ENCODE peak calls at places on chromosomes 6 and 20, in five cellular contexts. M, Z, L, C and O are unnamed samples.
A peak's percentile ranks its signal among the peaks of the same experiment; 100 is the strongest.

GRCh38 chr6:104958720-104959452 is 2.0 kb downstream of the LIN28B start:
- DNase-seq in M (no peak), Z (no peak), C (no peak), L (no peak), O (no peak)

GRCh38 chr20:12241065-12241464 is 323.4 kb downstream of the BTBD3 start:
- DNase-seq in Z (no peak), L (no peak), C (no peak), M (no peak), O (no peak)

GRCh38 chr6:88490865-88491264 is 324.7 kb upstream of the CNR1 start:
- DNase-seq in M (no peak), L (peak; percentile 37), Z (no peak), C (no peak), O (no peak)

GRCh38 chr6:139943391-139943790 is 568.9 kb upstream of the CITED2 start:
- DNase-seq in L (no peak), C (peak; percentile 48), Z (no peak), M (no peak), O (no peak)

GRCh38 chr20:10412591-10413408 is 21.2 kb downstream of the MKKS start:
- DNase-seq in Z (no peak), M (no peak), C (no peak), L (no peak), O (no peak)

GRCh38 chr6:33699739-33700138 is 11.8 kb downstream of the UQCC2 start:
- DNase-seq in L (no peak), C (no peak), M (peak; percentile 17), Z (no peak), O (no peak)

GRCh38 chr6:1635305-1636010 is 25.7 kb downstream of the FOXC1 start:
- DNase-seq in M (no peak), Z (no peak), L (no peak), C (no peak), O (no peak)

GRCh38 chr6:128394171-128394570 is 126.2 kb downstream of the PTPRK start:
- DNase-seq in L (no peak), C (no peak), M (no peak), Z (no peak), O (no peak)

GRCh38 chr20:57620274-57620990 is at the start of gene ZBP1:
- DNase-seq in C (no peak), M (peak; percentile 92), L (no peak), Z (peak; percentile 84), O (peak; percentile 93)

GRCh38 chr6:51487937-51488336 is 599.5 kb downstream of the PKHD1 start:
- DNase-seq in Z (no peak), L (no peak), M (no peak), C (no peak), O (no peak)

GRCh38 chr6:16402501-16402900 is 164.1 kb downstream of the GMPR start:
- DNase-seq in M (no peak), C (no peak), Z (no peak), L (no peak), O (no peak)

GRCh38 chr20:9269280-9269971 is 200.5 kb downstream of the PLCB4 start:
- DNase-seq in C (no peak), Z (no peak), L (no peak), M (no peak), O (no peak)

GRCh38 chr6:47168176-47168575 is 126.0 kb upstream of the ADGRF1 start:
- DNase-seq in C (peak; percentile 89), Z (peak; percentile 18), L (peak; percentile 57), M (no peak), O (no peak)

GRCh38 chr20:49388790-49389189 is 93.7 kb downstream of the KCNB1 start:
- DNase-seq in L (no peak), C (no peak), M (no peak), Z (no peak), O (no peak)

GRCh38 chr20:49384437-49385434 is 97.7 kb downstream of the KCNB1 start:
- DNase-seq in C (no peak), L (peak; percentile 46), Z (peak; percentile 71), M (peak; percentile 87), O (peak; percentile 55)

GRCh38 chr20:49387606-49387939 is 94.9 kb downstream of the KCNB1 start:
- DNase-seq in Z (no peak), L (no peak), C (no peak), M (peak; percentile 5), O (no peak)

GRCh38 chr20:49386848-49387605 is 95.4 kb downstream of the KCNB1 start:
- DNase-seq in Z (no peak), C (no peak), L (no peak), M (peak; percentile 28), O (no peak)

DNA sequence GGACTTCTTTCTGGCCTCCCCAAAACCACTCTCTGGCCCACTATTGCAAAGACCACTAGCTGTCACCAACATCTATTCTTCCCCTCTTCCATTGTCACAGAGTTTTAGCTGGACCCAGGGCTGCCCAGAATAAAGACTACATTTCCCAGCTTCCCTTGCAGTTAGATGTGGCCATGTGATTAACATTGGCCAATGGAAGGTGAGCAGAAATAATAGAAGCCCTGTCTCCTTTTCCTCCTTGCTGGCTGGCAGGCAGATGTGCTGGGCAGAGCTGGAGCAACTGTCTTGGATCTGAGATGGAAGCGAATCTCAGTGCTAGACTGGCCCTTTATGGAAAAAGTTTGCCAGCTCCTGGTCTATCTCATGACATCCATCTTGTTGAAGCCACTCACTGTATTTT is 97.0 kb downstream of the KCNB1 start:
- DNase-seq in M (no peak), L (no peak), Z (no peak), C (no peak), O (peak; percentile 29)
- TF ChIP-seq CTCF in M (no peak), L (no peak), Z (no peak), C (no peak), O (no peak)

GRCh38 chr20:44993343-44993742 is 27.0 kb downstream of the STK4 start:
- DNase-seq in Z (no peak), C (no peak), L (no peak), M (no peak), O (no peak)

GRCh38 chr20:44988772-44989171 is 22.5 kb downstream of the STK4 start:
- DNase-seq in L (no peak), C (no peak), Z (no peak), M (no peak), O (no peak)

GRCh38 chr20:44990957-44991356 is 24.6 kb downstream of the STK4 start:
- DNase-seq in L (no peak), M (no peak), C (no peak), Z (no peak), O (no peak)

DNA sequence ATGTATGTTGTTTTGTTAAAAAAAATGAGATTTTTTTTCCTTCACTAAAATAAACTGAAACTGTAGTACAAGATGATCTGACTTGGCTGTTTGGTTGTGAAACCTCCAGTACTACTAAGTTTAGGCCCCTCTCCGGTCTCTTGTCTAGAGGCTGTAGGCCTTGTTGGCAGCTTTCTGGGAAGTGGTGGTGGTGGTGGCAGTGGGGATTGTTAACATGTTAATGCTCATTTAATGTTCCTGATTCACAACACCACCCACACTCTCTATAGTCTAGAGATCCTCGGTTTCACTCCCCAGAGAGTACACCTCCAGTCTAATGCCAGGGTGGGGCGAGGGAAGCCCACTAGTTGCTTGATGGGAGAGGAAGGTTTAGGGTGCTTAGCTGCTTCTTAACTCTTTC is 24.1 kb downstream of the STK4 start:
- DNase-seq in C (no peak), L (no peak), M (no peak), Z (no peak), O (peak; percentile 54)
- H3K4me3 ChIP-seq in C (no peak overlapping the region), L (no peak overlapping the region), M (peak overlapping the region; percentile 3), Z (no peak overlapping the region), O (peak overlapping the region; percentile 48)

GRCh38 chr20:63369724-63370622 is 8.8 kb upstream of the CHRNA4 start:
- DNase-seq in L (no peak), C (no peak), M (no peak), Z (no peak), O (no peak)
- TF ChIP-seq CTCF in L (no peak), C (no peak), M (no peak), Z (no peak), O (no peak)

GRCh38 chr6:70717038-70717801 is 49.5 kb downstream of the SMAP1 start:
- DNase-seq in C (no peak), Z (no peak), M (no peak), L (no peak), O (peak; percentile 7)
- H3K4me3 ChIP-seq in C (no peak overlapping the region), Z (no peak overlapping the region), M (no peak overlapping the region), L (no peak overlapping the region), O (no peak overlapping the region)

GRCh38 chr6:42879372-42880239 is at the start of gene RPL7L1:
- DNase-seq in C (peak; percentile 69), M (peak; percentile 96), L (peak; percentile 84), Z (peak; percentile 84), O (peak; percentile 91)
- TF ChIP-seq CTCF in C (no peak), M (peak; percentile 52), L (no peak), Z (no peak), O (no peak)

DNA sequence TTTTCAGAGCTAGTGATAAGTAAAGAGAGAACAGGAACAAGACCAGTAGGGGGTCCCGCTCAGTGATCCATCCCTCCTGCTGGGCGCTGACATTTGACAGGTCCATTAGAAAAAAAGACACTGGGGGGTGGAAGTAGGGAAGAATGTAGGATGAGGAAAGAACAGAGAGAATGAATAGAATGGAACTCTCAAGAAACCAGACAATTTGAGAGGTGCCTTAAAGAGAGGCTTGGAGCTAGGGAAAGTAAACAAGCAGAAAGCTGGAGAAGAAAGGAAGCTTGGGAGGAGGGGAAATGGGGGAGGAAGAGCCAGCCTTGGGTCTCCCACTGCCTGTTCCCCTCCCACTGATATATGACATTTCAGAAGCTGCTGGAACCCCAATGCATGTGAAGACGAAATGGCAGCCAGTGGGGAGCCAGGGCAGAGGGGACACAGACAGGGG is 8.4 kb downstream of the GABBR1 start:
- DNase-seq in Z (no peak), L (no peak), C (no peak), M (no peak), O (no peak)
- H3K4me3 ChIP-seq in Z (no peak overlapping the region), L (no peak overlapping the region), C (no peak overlapping the region), M (no peak overlapping the region), O (no peak overlapping the region)

GRCh38 chr6:133815313-133815712 is 73.6 kb upstream of the TCF21 start:
- DNase-seq in L (no peak), C (no peak), M (no peak), Z (no peak), O (no peak)

GRCh38 chr6:133820208-133820607 is 68.7 kb upstream of the TCF21 start:
- DNase-seq in M (no peak), L (no peak), C (no peak), Z (no peak), O (no peak)

GRCh38 chr6:133814797-133815196 is 74.1 kb upstream of the TCF21 start:
- DNase-seq in L (no peak), C (no peak), M (no peak), Z (no peak), O (no peak)

GRCh38 chr6:133818320-133818719 is 70.6 kb upstream of the TCF21 start:
- DNase-seq in M (no peak), C (no peak), Z (no peak), L (no peak), O (no peak)

GRCh38 chr6:133817460-133818047 is 71.4 kb upstream of the TCF21 start:
- DNase-seq in M (no peak), C (no peak), L (no peak), Z (peak; percentile 16), O (peak; percentile 40)
- TF ChIP-seq CTCF in M (peak; percentile 28), C (peak; percentile 58), L (no peak), Z (peak; percentile 57), O (peak; percentile 87)

DNA sequence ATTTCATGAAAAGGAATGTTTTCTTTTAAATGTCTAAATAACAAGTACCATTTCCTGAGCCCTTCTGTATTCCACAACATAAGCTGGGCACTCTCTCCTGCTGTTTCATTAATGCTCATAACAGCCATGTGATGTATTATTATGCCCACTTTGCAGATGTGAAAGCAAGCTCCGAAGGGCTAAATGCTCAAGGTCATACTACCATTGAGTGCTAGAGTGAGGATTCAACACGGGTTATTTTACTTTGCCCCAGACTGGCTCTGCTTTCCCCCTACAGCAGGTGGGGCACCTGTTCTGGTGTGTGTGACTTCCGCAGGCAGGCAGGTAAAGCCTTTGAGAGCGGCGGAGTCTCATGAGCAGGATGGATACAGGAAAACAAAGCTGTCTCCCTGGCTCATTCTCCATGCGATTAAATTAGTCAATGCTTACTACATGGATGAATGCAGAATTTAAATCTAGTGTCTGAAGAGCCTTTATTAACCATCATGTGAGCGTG is 30.3 kb downstream of the CNKSR3 start:
- DNase-seq in M (peak; percentile 29), C (no peak), L (no peak), Z (no peak), O (no peak)
- H3K4me3 ChIP-seq in M (no peak overlapping the region), C (peak overlapping the region; percentile 1), L (no peak overlapping the region), Z (no peak overlapping the region), O (no peak overlapping the region)